ENCODE peak calls at places on chromosome 4, in ten cellular contexts. N is GM13977, X is left ventricle myocardium inferior, E is astrocyte, U is fibroblast of lung, I is mammary epithelial cell, Y is tibial artery, A is AG09319, D is MM.1S, S is GM12878. R is an unnamed sample.

GRCh38 chr4:187075514-187075913 is 351.9 kb upstream of the FAT1 start:
- DNase-seq in X (no peak), A (no peak), U (no peak), Y (no peak), E (no peak), N (no peak), S (no peak), I (no peak), D (no peak), R (no peak)

GRCh38 chr4:28772066-28772465 is 1911.4 kb downstream of the STIM2 start:
- DNase-seq in Y (no peak), I (peak; percentile 38), X (no peak), S (no peak), N (no peak), D (no peak), U (peak; percentile 82), A (no peak), E (peak; percentile 75), R (no peak)

GRCh38 chr4:101102114-101102752 is 245.1 kb downstream of the PPP3CA start:
- DNase-seq in I (peak; percentile 19), X (peak; percentile 62), D (no peak), Y (peak; percentile 55), U (peak; percentile 93), S (no peak), N (no peak), E (peak; percentile 90), A (peak; percentile 86), R (no peak)

GRCh38 chr4:41144812-41145211 is 69.5 kb downstream of the APBB2 start:
- DNase-seq in S (no peak), X (no peak), U (peak; percentile 61), I (peak; percentile 68), A (no peak), D (no peak), E (no peak), Y (no peak), N (no peak), R (no peak)

GRCh38 chr4:95510145-95510544 is 38.6 kb downstream of the UNC5C start:
- DNase-seq in D (no peak), U (peak; percentile 35), Y (no peak), I (peak; percentile 22), E (peak; percentile 16), S (no peak), A (no peak), X (no peak), N (no peak), R (no peak)

GRCh38 chr4:147736458-147736857 is 4.6 kb downstream of the ARHGAP10 start:
- DNase-seq in I (peak; percentile 66), S (no peak), Y (no peak), X (no peak), A (no peak), E (peak; percentile 88), N (no peak), D (no peak), U (peak; percentile 92), R (no peak)

GRCh38 chr4:147576084-147576483 is 41.1 kb upstream of the TMEM184C start:
- DNase-seq in U (no peak), D (no peak), Y (no peak), A (no peak), X (no peak), I (no peak), E (no peak), S (no peak), N (no peak), R (no peak)

GRCh38 chr4:176306837-176307590 is 12.8 kb upstream of the SPCS3 start:
- DNase-seq in E (no peak), A (no peak), S (no peak), Y (no peak), I (no peak), X (no peak), U (no peak), D (no peak), N (no peak), R (no peak)

GRCh38 chr4:183408791-183409190 is 35.6 kb upstream of the CDKN2AIP start:
- DNase-seq in Y (no peak), E (no peak), A (no peak), I (no peak), U (no peak), D (no peak), S (no peak), X (no peak), N (no peak), R (no peak)

GRCh38 chr4:121307441-121308327 is 73.1 kb downstream of the QRFPR start:
- DNase-seq in N (peak; percentile 41), A (no peak), D (peak; percentile 86), X (no peak), I (peak; percentile 63), S (peak; percentile 51), E (peak; percentile 33), U (peak; percentile 49), Y (no peak), R (peak; percentile 56)

GRCh38 chr4:23476514-23477090 is 413.2 kb downstream of the PPARGC1A start:
- DNase-seq in D (no peak), S (no peak), N (no peak), I (no peak), X (no peak), Y (no peak), U (no peak), A (no peak), E (no peak), R (no peak)

GRCh38 chr4:7121861-7122653 is 54.2 kb upstream of the GRPEL1 start:
- DNase-seq in Y (no peak), X (no peak), S (no peak), D (no peak), N (no peak), A (no peak), E (no peak), I (no peak), U (no peak), R (no peak)

GRCh38 chr4:126924237-126924636 is 708.5 kb upstream of the INTU start:
- DNase-seq in E (no peak), U (no peak), I (no peak), A (no peak), D (no peak), S (no peak), X (no peak), N (no peak), Y (no peak), R (no peak)

GRCh38 chr4:4256799-4257198 is 8.8 kb upstream of the TMEM128 start:
- DNase-seq in N (no peak), D (peak; percentile 18), E (no peak), I (peak; percentile 41), Y (no peak), U (no peak), X (no peak), A (no peak), S (no peak), R (no peak)

GRCh38 chr4:102343964-102344519 is 1.2 kb downstream of the SLC39A8 start:
- DNase-seq in U (peak; percentile 7), S (peak; percentile 21), Y (no peak), I (no peak), X (no peak), E (no peak), D (peak; percentile 52), N (no peak), A (no peak), R (no peak)

DNA sequence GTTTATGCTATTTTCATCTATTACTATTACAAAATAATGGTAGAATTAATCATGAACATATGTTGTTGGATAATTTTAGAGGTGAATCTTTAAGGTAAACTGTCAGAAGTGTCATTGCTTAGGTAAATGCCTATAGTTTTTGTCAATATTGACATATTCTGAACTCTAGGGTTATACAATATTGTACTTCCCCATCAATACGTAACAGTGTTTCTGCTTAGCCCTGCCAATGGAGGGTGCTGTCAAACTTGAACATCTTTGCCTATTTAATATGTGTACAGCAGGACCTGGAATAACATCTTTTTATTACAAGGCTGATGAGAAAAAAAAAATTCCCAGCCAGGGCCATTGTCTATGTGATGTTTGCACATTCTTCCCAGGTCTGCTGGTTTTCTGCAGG is 40.8 kb downstream of the ARHGAP24 start:
- DNase-seq in S (no peak), U (no peak), X (no peak), A (no peak), D (no peak), Y (no peak), E (no peak), I (no peak), N (no peak), R (no peak)
- TF ChIP-seq CTCF in S (no peak), U (no peak), X (no peak), A (no peak), D (no peak), Y (no peak), E (no peak), I (no peak), N (no peak), R (no peak)

DNA sequence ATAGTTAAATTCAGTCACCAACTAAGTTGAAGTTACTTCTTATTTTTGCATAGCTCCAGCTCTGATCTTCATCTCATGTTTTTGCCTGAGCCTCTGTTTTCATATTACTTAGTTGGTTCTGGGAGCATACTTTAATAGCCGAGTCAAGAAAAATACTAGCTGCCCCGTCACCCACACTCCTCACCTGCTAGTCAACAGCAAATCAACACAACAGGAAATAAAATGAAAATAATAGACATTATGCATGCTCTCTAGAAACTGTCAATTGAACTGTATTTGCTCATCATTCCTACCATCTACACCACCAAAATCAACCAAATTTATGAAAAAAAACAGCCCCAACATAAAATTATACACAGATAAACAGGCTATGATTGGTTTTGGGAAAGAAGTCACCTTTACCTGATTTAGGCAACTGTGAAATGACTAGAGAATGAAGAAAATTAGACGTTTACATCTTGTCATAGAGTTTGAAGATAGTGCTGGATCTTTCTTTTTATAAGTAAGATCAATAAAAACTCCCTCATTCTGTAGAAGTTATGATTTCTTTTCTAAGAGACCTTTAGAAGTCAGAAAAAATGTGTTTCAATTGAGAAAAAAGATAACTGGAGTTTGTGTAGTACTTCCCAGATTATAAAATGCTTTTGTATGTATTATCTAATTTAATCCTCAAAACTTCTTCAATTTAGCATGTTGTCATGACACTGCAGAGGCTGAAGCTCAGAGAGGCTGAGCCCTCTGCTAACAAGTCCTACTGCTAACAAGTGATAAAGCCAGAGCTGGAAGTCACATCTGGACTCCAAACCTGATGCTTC is 7.0 kb downstream of the ALB start:
- DNase-seq in N (no peak), Y (no peak), D (no peak), A (no peak), S (no peak), I (no peak), X (no peak), E (no peak), U (no peak), R (no peak)
- TF ChIP-seq CTCF in N (no peak), Y (no peak), D (no peak), A (no peak), S (no peak), I (no peak), X (no peak), E (no peak), U (no peak), R (no peak)

DNA sequence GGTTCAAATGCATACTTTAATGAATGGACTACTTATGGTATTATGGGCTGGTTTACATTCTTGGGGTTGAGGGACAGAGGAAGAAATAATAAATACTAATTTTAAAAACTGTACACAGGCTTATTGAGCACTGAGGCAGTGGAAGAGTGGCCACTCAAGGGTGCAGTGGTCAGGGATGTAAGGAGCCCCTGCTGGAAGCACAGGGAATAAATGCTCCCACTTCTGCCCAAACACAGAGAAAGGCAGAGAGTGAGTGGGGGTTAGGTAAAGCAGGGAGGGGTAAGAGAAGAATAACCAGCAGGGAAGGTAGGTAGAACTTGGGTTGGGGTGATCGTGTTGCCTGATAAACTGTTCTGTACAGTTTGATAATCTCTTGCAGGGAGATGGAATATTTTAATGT is 60.0 kb downstream of the GAB1 start:
- DNase-seq in S (no peak), U (no peak), E (no peak), X (no peak), D (no peak), Y (no peak), A (no peak), I (no peak), N (no peak), R (no peak)
- TF ChIP-seq CTCF in S (peak; percentile 1), U (peak; percentile 39), E (no peak), X (no peak), D (no peak), Y (no peak), A (no peak), I (peak; percentile 6), N (no peak), R (no peak)

GRCh38 chr4:138981930-138982390 is 33.6 kb upstream of the NOCT start:
- DNase-seq in D (no peak), I (peak; percentile 14), S (no peak), U (peak; percentile 30), Y (peak; percentile 36), A (peak; percentile 20), N (no peak), X (no peak), E (peak; percentile 13), R (no peak)
- TF ChIP-seq CTCF in D (no peak), I (no peak), S (no peak), U (peak; percentile 59), Y (no peak), A (peak; percentile 36), N (no peak), X (peak; percentile 58), E (no peak), R (no peak)

R was measured in GM10248.